ENCODE peak calls at places on chromosome X, in four cellular contexts. Z, B, J and K are unnamed samples.

GRCh38 chrX:133249659-133250058 is 31.5 kb upstream of the TFDP3 start:
- DNase-seq in Z (no peak), J (no peak), B (no peak), K (no peak)

GRCh38 chrX:53992589-53992988 is 51.7 kb downstream of the PHF8 start:
- DNase-seq in B (no peak), J (no peak), Z (no peak), K (no peak)

GRCh38 chrX:139720136-139720535 is 12.2 kb upstream of the MCF2 start:
- DNase-seq in Z (no peak), B (no peak), J (peak; percentile 34), K (no peak)

GRCh38 chrX:96425204-96425603 is 259.4 kb upstream of the DIAPH2 start:
- DNase-seq in J (no peak), B (no peak), Z (no peak), K (no peak)

GRCh38 chrX:30975467-30975866 is 86.4 kb upstream of the TAB3 start:
- DNase-seq in B (no peak), Z (no peak), J (no peak), K (no peak)

GRCh38 chrX:39445336-39445735 is 644.1 kb downstream of the MID1IP1 start:
- DNase-seq in B (no peak), Z (no peak), J (no peak), K (no peak)

GRCh38 chrX:134246282-134246681 is 9.3 kb downstream of the CCDC160 start:
- DNase-seq in J (no peak), Z (no peak), B (no peak), K (no peak)

GRCh38 chrX:28659269-28659668 is 72.0 kb downstream of the IL1RAPL1 start:
- DNase-seq in Z (no peak), J (peak; percentile 29), B (no peak), K (no peak)

GRCh38 chrX:39946822-39947221 is 150.9 kb downstream of the BCOR start:
- DNase-seq in B (peak; percentile 23), Z (no peak), J (no peak), K (no peak)

GRCh38 chrX:136541294-136541693 is 9.3 kb downstream of the VGLL1 start:
- DNase-seq in Z (no peak), B (no peak), J (no peak), K (no peak)

GRCh38 chrX:10582215-10582733 is 38.1 kb downstream of the MID1 start:
- DNase-seq in B (no peak), Z (no peak), J (no peak), K (no peak)

GRCh38 chrX:119482497-119483480 is 14.5 kb downstream of the SLC25A5 start:
- DNase-seq in B (peak; percentile 91), Z (no peak), J (no peak), K (peak; percentile 47)

GRCh38 chrX:94524867-94525266 is 850.9 kb downstream of the FAM133A start:
- DNase-seq in Z (no peak), B (no peak), J (no peak), K (no peak)

GRCh38 chrX:112043997-112044396 is 38.6 kb downstream of the TRPC5 start:
- DNase-seq in Z (no peak), B (no peak), J (no peak), K (no peak)

GRCh38 chrX:130083107-130083490 is 27.2 kb downstream of the ELF4 start:
- DNase-seq in J (no peak), Z (no peak), B (no peak), K (no peak)

GRCh38 chrX:130083656-130084382 is 26.5 kb downstream of the ELF4 start:
- DNase-seq in B (peak; percentile 88), Z (no peak), J (no peak), K (no peak)

GRCh38 chrX:130086414-130087207 is 23.7 kb downstream of the ELF4 start:
- DNase-seq in Z (no peak), J (no peak), B (peak; percentile 93), K (no peak)

GRCh38 chrX:130084651-130085237 is 25.6 kb downstream of the ELF4 start:
- DNase-seq in J (no peak), Z (no peak), B (no peak), K (no peak)

DNA sequence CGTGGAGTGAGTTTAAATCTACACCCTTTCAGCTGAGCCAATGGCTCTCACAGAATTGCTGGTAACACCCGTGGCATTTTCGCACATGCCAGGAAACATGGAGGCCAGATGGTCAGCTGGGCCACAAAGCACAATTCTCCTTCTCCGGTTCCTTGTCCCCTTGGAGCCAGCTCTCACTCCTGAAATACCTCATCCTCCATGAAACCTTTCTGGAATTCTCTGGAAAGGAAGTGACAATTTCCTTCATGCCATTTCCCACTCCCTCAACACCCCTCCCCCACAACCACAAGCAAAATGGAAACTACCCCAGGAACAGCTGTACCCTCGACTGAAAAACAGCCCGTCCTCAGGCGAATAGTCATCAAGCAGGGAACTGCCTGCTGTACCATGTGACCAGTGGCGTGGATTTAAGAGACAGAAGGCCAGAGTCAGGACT is 24.7 kb downstream of the ELF4 start:
- DNase-seq in J (no peak), Z (no peak), B (no peak), K (no peak)
- H3K4me1 ChIP-seq in J (peaks cover 3% of the 10 kb centered on the region), Z (peaks cover 51% of the 10 kb centered on the region), B (peaks cover 86% of the 10 kb centered on the region), K (no peaks in the 10 kb centered on the region)

DNA sequence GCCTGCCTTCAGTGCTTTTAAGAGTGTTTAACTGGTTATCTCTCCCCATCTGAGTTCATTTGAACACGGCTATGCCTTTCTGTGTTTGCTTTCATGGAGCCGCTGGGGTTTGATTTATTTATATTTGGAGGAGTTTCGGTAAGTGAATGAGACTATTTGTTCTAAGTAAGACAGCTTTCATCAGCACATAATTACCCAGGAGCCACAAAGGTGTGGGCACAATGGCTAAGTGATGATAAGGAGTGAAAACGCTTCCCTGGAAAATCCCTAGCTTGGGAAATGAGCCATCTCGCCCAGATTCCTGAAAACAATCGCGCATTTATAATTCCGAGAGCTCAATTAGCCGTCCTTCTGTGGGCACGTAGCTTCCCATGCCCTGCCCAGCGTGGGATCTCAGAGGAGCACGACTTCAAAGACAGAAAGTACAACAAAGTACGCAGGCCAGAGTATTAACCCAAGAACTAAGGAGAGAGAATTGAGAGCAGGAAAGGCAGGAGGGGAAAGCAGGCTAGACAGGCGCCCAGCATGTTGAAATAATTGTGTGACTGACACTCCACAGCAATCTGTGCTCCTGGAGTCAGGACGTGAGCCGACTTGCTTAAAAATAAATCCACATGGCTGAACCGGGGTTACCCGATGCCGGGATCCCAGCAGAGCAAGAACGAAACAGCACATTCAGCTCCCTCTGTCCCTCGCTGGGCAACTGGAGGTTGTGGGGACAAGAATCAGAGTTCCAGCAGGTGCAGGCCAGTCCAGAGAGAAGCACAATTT is 99.0 kb downstream of the DHRSX start:
- DNase-seq in J (no peak), Z (no peak), B (no peak), K (peak; percentile 22)
- H3K4me3 ChIP-seq in J (no peak overlapping the region), Z (peak overlapping the region; percentile 31), B (no peak overlapping the region), K (no peak overlapping the region)

DNA sequence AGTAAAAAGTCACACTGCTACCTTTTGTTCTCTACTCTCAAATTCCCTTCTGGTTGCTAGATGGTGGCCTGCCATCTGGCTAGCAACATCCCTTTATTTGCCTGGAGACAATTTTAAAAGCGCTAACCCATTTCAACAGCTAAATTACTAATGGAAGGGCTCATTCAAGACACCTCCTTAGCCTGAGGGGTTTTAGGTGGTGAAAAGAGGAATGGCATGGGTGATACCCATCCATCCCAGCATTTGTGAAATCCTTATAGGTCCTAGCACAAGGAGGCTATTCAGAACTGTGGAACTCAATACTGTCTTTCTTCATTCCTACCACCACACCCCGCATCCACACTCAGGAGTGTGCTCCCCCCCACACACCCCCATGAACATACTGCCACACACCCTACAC is 33.5 kb downstream of the ARHGEF9 start:
- DNase-seq in B (no peak), Z (no peak), J (no peak), K (no peak)
- H3K27ac ChIP-seq in B (no peak overlapping the region), Z (no peak overlapping the region), J (no peak overlapping the region), K (peak overlapping the region; percentile 87)

DNA sequence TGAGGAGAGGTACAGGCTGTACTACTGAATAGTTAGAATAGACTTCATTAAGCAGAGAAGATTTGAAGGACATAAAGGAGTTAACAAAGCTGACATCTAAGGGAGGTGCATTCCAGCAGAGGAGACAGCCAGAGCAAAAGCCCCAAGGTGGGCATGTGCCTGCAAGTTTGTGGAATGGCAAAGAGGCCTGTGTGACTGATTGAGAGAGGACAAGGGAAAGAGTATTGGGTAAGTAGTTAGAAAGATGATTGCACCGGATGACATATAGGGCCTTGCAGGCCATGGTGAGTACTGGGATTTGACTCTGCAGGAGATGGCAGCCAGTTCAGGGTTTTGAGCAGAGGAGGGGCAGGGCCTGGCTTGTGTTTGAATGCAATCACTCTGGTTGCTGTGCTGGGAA is 55.9 kb downstream of the FMR1NB start:
- DNase-seq in J (no peak), Z (no peak), B (no peak), K (no peak)
- H3K4me1 ChIP-seq in J (no peaks in the 10 kb centered on the region), Z (no peaks in the 10 kb centered on the region), B (no peaks in the 10 kb centered on the region), K (no peaks in the 10 kb centered on the region)

DNA sequence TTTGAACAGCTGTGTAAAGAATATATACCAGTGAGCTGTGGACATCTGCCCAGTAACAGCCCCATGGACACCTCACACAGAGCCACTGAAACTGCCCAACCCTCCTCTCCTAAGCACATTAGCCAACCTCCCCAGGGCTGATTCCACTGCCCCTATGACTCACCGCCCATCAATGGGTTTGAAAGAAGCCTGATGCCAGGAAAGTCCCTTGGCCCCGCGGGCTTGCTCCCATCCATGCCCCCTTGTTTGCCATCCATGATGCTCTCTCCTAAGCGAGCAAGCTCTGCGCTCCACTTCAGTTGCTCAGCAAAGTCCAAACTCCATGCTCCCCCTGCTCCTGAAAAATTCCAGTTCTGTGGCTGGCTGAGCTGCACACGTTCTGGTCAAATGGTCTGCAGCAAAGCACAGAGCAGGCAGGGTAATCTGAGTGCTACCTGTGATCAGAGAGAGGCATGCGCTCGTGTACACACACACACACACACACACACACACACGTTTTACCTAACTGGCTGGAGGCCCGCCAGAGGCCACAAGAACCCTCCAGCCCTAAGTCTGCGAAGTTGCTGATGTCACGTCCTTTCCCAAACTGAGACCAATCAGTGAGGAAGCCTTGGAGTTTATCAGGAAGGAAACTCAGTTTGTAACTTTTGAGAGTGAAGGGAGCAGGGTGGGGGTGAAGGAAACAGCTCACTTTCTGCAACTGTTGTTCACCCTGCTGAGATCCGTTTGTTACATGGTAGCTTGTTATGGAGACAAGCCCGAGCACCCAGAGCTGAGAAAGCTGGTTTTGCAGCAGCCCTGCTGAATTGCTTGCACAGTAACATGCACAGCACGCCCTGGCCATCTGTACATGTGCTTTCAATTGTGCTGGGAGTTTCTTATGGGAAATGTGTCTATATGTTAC is at the start of gene ASB9:
- DNase-seq in J (no peak), B (no peak), Z (peak; percentile 64), K (peak; percentile 56)
- H3K4me3 ChIP-seq in J (no peak within 1 kb of the TSS), B (no peak within 1 kb of the TSS), Z (peak within 1 kb of the TSS; percentile 16), K (peak within 1 kb of the TSS; percentile 14)